ENCODE peak calls at places on chromosome 6, in seven cellular contexts. B is epithelial cell of esophagus, C is cardiac muscle cell, F is fibroblast of lung, S is AG04449, Y is fibroblast of pulmonary artery, X is PC-3. U is an unnamed sample.

GRCh38 chr6:56046576-56046975 is 171.2 kb upstream of the BMP5 start:
- DNase-seq in B (peak), C (peak), F (peak), S (no peak), Y (peak), X (peak), U (no peak)

GRCh38 chr6:95243091-95243490 is 334.2 kb upstream of the MANEA start:
- DNase-seq in B (peak), C (peak), F (no peak), S (no peak), Y (no peak), X (peak), U (no peak)

GRCh38 chr6:14025160-14025559 is 92.4 kb upstream of the CD83 start:
- DNase-seq in B (no peak), C (no peak), F (no peak), S (no peak), Y (no peak), X (no peak), U (no peak)

GRCh38 chr6:131017962-131018361 is 45.1 kb downstream of the EPB41L2 start:
- DNase-seq in B (no peak), C (no peak), F (no peak), S (no peak), Y (no peak), X (no peak), U (no peak)

GRCh38 chr6:6581014-6581413 is 7.5 kb upstream of the LY86 start:
- DNase-seq in B (no peak), C (no peak), F (no peak), S (no peak), Y (no peak), X (no peak), U (no peak)

GRCh38 chr6:20680697-20681165 is 146.5 kb downstream of the CDKAL1 start:
- DNase-seq in B (no peak), C (peak), F (no peak), S (no peak), Y (peak), X (no peak), U (no peak)

GRCh38 chr6:87393026-87393622 is 14.6 kb upstream of the CFAP206 start:
- DNase-seq in B (peak), C (peak), F (peak), S (no peak), Y (peak), X (peak), U (peak)

GRCh38 chr6:137423444-137424168 is 70.6 kb downstream of the OLIG3 start:
- DNase-seq in B (no peak), C (no peak), F (no peak), S (no peak), Y (no peak), X (no peak), U (no peak)

GRCh38 chr6:146857960-146858308 is 259.2 kb downstream of the ADGB start:
- DNase-seq in B (no peak), C (no peak), F (no peak), S (no peak), Y (no peak), X (no peak), U (no peak)

GRCh38 chr6:3456395-3456767 is 469 bp downstream of the SLC22A23 start:
- DNase-seq in B (no peak), C (no peak), F (no peak), S (no peak), Y (no peak), X (no peak), U (no peak)

GRCh38 chr6:83558975-83559374 is 46.6 kb downstream of the PRSS35 start:
- DNase-seq in B (no peak), C (no peak), F (no peak), S (no peak), Y (no peak), X (no peak), U (no peak)

GRCh38 chr6:28985396-28986164 is 19.5 kb downstream of the ZNF311 start:
- DNase-seq in B (peak), C (peak), F (peak), S (peak), Y (peak), X (peak), U (peak)

GRCh38 chr6:115735610-115736009 is 325.1 kb downstream of the FRK start:
- DNase-seq in B (no peak), C (no peak), F (no peak), S (no peak), Y (no peak), X (no peak), U (no peak)

GRCh38 chr6:100335999-100336398 is 128.7 kb downstream of the SIM1 start:
- DNase-seq in B (no peak), C (no peak), F (no peak), S (no peak), Y (no peak), X (no peak), U (no peak)

GRCh38 chr6:81808834-81809598 is 56.5 kb upstream of the TENT5A start:
- DNase-seq in B (no peak), C (peak), F (peak), S (no peak), Y (peak), X (no peak), U (no peak)

GRCh38 chr6:149362289-149362688 is 37.8 kb upstream of the SUMO4 start:
- DNase-seq in B (peak), C (no peak), F (no peak), S (no peak), Y (no peak), X (peak), U (no peak)

GRCh38 chr6:161168281-161168891 is 105.5 kb downstream of the AGPAT4 start:
- DNase-seq in B (peak), C (peak), F (peak), S (peak), Y (peak), X (peak), U (peak)

GRCh38 chr6:9657994-9658393 is 756.9 kb downstream of the TFAP2A start:
- DNase-seq in B (peak), C (no peak), F (no peak), S (peak), Y (no peak), X (peak), U (no peak)

GRCh38 chr6:7087491-7087979 is 20.2 kb upstream of the RREB1 start:
- DNase-seq in B (no peak), C (no peak), F (no peak), S (no peak), Y (no peak), X (no peak), U (no peak)

GRCh38 chr6:57173056-57173885 is 1.1 kb downstream of the BAG2 start:
- DNase-seq in B (peak), C (peak), F (peak), S (no peak), Y (peak), X (peak), U (no peak)

GRCh38 chr6:41455818-41456217 is 90.4 kb upstream of the FOXP4 start:
- DNase-seq in B (no peak), C (no peak), F (no peak), S (no peak), Y (no peak), X (no peak), U (no peak)

GRCh38 chr6:63929111-63929510 is 293.5 kb downstream of the PHF3 start:
- DNase-seq in B (no peak), C (no peak), F (no peak), S (no peak), Y (no peak), X (no peak), U (no peak)

GRCh38 chr6:130494745-130495144 is 128.9 kb downstream of the TMEM200A start:
- DNase-seq in B (no peak), C (no peak), F (no peak), S (peak), Y (no peak), X (peak), U (no peak)

GRCh38 chr6:16712931-16713484 is 48.3 kb downstream of the ATXN1 start:
- DNase-seq in B (peak), C (peak), F (peak), S (peak), Y (peak), X (peak), U (peak)

GRCh38 chr6:132933085-132933484 is 118.7 kb downstream of the RPS12 start:
- DNase-seq in B (no peak), C (peak), F (no peak), S (no peak), Y (no peak), X (no peak), U (no peak)

DNA sequence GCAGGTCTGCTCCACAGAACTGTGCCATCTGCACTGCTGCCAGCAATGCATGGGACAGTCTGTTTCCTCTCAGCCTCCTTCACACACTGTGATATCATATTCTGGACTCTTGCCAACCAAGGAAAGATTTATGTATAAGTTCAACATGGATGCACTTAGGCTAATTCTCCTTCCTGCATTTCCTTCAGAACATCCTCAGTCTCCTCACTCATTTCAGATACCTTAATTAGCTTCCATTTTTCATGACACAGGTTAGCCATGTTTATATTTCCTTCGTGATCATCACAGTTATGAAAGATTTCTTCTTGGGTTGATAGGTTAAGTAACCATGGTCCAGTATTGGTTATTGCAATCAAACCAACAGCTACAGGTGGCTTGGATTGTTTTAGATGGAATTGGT is 46.4 kb upstream of the DDR1 start:
- DNase-seq in B (no peak), C (no peak), F (no peak), S (no peak), Y (no peak), X (peak), U (no peak)
- H3K4me3 ChIP-seq in B (no peak), C (no peak), F (no peak), S (no peak), Y (no peak), X (no peak), U (no peak)

GRCh38 chr6:25173951-25174474 is 105.2 kb upstream of the CARMIL1 start:
- DNase-seq in B (peak), C (peak), F (peak), S (peak), Y (peak), X (peak), U (peak)

GRCh38 chr6:25176466-25176865 is 102.7 kb upstream of the CARMIL1 start:
- DNase-seq in B (no peak), C (no peak), F (no peak), S (no peak), Y (no peak), X (no peak), U (no peak)

GRCh38 chr6:25175216-25175615 is 104.0 kb upstream of the CARMIL1 start:
- DNase-seq in B (peak), C (peak), F (no peak), S (no peak), Y (peak), X (peak), U (no peak)

GRCh38 chr6:25174678-25175077 is 104.5 kb upstream of the CARMIL1 start:
- DNase-seq in B (no peak), C (no peak), F (no peak), S (no peak), Y (no peak), X (no peak), U (no peak)

DNA sequence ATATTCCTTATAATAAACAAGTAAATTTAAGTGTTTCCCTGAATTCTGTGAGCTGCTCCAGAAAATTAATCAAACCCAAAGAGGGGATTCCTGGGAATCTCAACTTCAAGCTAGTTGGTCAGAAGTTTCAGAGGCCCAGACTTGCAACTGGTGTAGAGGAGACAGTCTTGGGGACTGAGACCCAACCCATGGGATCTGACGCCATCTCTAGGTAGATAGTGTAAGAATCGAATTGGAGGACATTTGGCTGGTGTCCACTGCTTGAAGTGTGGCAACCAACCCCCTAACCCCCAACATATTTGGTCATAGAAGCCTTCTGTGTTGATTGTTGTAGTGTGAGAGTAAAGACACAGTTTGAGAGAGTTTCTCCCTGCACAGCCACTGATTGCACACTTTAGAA is 103.5 kb upstream of the CARMIL1 start:
- DNase-seq in B (no peak), C (peak), F (no peak), S (no peak), Y (no peak), X (peak), U (no peak)
- TF ChIP-seq CTCF in B (no peak), C (no peak), F (no peak), S (no peak), Y (no peak), X (no peak), U (no peak)

DNA sequence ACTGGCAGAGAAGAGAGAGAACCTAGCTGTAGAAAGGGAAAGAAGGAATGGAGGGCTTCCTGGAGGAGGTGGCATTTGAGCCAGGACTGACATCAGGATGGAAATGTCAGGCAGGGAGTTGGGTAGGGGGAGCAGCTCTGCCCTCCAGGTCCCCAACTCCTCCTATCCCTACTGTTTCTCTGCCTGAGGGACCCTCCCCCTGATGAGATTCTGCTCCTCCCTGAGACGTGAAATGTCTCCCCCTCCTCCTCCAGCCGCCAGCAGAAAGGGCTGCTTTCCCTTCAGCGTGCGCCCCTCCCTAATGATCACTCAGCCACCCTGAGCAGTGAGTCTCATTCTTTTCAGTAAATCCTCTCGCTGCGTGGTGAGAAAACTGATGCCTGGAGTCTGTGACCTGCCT is 40.6 kb downstream of the HLA-DPB1 start:
- DNase-seq in B (no peak), C (no peak), F (no peak), S (no peak), Y (no peak), X (no peak), U (no peak)
- H3K4me3 ChIP-seq in B (no peak), C (peak), F (no peak), S (no peak), Y (no peak), X (no peak), U (no peak)

DNA sequence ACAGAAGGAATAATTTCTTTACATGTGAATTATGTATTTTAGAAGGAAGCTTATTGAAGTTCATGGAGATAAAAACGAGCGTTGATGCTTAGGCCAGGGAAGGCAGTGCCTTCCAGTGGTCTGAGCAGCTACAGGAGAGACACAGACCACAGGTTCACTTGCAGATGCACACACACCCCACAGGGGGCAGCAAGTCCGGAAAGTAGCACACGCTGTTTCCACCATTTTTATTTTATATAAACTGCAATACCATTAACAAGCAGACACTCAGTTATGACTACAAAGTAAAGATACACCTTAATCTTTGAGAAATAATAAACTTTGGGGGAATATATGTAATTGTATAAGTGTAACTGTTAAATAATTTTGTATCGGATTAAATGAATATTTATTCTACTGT is 13.5 kb upstream of the DACT2 start:
- DNase-seq in B (no peak), C (no peak), F (no peak), S (no peak), Y (peak), X (no peak), U (no peak)
- TF ChIP-seq CTCF in B (no peak), C (peak), F (peak), S (no peak), Y (peak), X (peak), U (no peak)

GRCh38 chr6:392441-393390 is 1.2 kb downstream of the IRF4 start:
- DNase-seq in B (peak), C (no peak), F (no peak), S (no peak), Y (no peak), X (no peak), U (no peak)
- H3K4me3 ChIP-seq in B (no peak), C (peak), F (no peak), S (no peak), Y (no peak), X (no peak), U (no peak)

GRCh38 chr6:128725271-128726233 is 157.4 kb upstream of the LAMA2 start:
- DNase-seq in B (peak), C (peak), F (peak), S (no peak), Y (peak), X (peak), U (peak)
- TF ChIP-seq CTCF in B (peak), C (peak), F (peak), S (peak), Y (peak), X (peak), U (peak)

DNA sequence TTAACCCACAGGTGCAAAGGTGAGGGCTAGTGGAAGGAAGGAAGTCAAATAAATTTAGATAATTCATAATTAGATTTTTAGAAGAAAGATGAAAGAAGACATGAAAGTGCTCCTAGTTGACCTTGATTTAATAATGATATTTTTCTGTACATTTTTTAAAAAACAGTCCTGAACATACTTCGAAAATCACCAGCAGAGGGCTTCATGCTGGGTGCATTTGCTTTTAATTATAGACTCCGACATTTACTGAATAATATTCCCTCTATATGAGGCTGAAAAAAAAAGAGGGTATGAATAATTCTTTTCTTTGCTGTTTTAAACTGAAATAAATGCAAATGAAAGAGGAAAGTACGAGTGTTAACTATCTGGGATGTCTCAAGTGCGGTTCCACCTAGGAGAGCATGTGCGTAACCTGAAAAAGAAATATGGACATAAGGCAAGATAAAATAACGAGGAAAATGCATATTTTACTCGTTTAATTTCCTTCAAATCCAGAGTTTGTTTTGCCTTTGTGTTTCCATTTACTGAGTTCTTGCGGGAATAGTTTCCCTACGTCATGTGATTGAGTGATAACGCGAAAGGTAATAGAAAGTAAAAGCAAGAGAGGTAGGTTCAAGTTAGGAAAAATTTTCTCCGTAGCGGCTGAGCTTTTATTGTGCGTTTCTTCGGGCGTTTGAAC is 3.1 kb upstream of the TFAP2B start:
- DNase-seq in B (peak), C (peak), F (peak), S (no peak), Y (peak), X (peak), U (no peak)
- H3K4me3 ChIP-seq in B (peak), C (peak), F (peak), S (peak), Y (peak), X (peak), U (peak)

GRCh38 chr6:158870418-158870957 is 51.3 kb upstream of the EZR start:
- DNase-seq in B (peak), C (no peak), F (no peak), S (no peak), Y (no peak), X (no peak), U (no peak)

GRCh38 chr6:158868122-158868480 is 48.9 kb upstream of the EZR start:
- DNase-seq in B (no peak), C (no peak), F (no peak), S (no peak), Y (no peak), X (no peak), U (no peak)

GRCh38 chr6:158869010-158869603 is 49.9 kb upstream of the EZR start:
- DNase-seq in B (no peak), C (no peak), F (no peak), S (no peak), Y (no peak), X (peak), U (no peak)

GRCh38 chr6:158867381-158868121 is 48.4 kb upstream of the EZR start:
- DNase-seq in B (peak), C (no peak), F (no peak), S (no peak), Y (no peak), X (no peak), U (no peak)

GRCh38 chr6:158869604-158870417 is 50.6 kb upstream of the EZR start:
- DNase-seq in B (peak), C (peak), F (peak), S (no peak), Y (peak), X (peak), U (peak)
- TF ChIP-seq CTCF in B (peak), C (no peak), F (peak), S (peak), Y (no peak), X (peak), U (peak)